ENCODE peak calls at places on chromosome 11, in ten cellular contexts. L, T, R, K, S, P, B, X, O and I are unnamed samples.

GRCh38 chr11:126497581-126498109 is 142.2 kb downstream of the ST3GAL4 start:
- DNase-seq in L (no peak), T (no peak), R (no peak), K (no peak), S (no peak), P (no peak), B (no peak), X (no peak), O (no peak), I (no peak)

GRCh38 chr11:76616676-76617552 is 53.6 kb downstream of the LRRC32 start:
- DNase-seq in L (no peak), T (no peak), R (no peak), K (no peak), S (no peak), P (no peak), B (no peak), X (no peak), O (no peak), I (no peak)

GRCh38 chr11:35166369-35167360 is 27.7 kb downstream of the CD44 start:
- DNase-seq in L (peak; percentile 88), T (no peak), R (peak; percentile 40), K (peak; percentile 61), S (peak; percentile 70), P (peak; percentile 55), B (peak; percentile 93), X (no peak), O (no peak), I (peak; percentile 92)

GRCh38 chr11:47383106-47383505 is 4.8 kb upstream of the SPI1 start:
- DNase-seq in L (no peak), T (no peak), R (no peak), K (no peak), S (no peak), P (no peak), B (no peak), X (no peak), O (no peak), I (no peak)

GRCh38 chr11:72162891-72163492 is 27.5 kb downstream of the FOLR3 start:
- DNase-seq in L (no peak), T (no peak), R (no peak), K (no peak), S (no peak), P (no peak), B (no peak), X (peak; percentile 17), O (no peak), I (no peak)

GRCh38 chr11:122140535-122140934 is 24.5 kb upstream of the BLID start:
- DNase-seq in L (peak; percentile 83), T (no peak), R (no peak), K (no peak), S (peak; percentile 47), P (peak; percentile 58), B (peak; percentile 86), X (no peak), O (no peak), I (no peak)

GRCh38 chr11:11605181-11605580 is 16.6 kb downstream of the GALNT18 start:
- DNase-seq in L (no peak), T (no peak), R (no peak), K (no peak), S (no peak), P (no peak), B (no peak), X (no peak), O (no peak), I (no peak)

GRCh38 chr11:36478700-36479329 is 31.3 kb downstream of the TRAF6 start:
- DNase-seq in L (no peak), T (peak; percentile 71), R (peak; percentile 37), K (no peak), S (peak; percentile 60), P (peak; percentile 76), B (peak; percentile 59), X (peak; percentile 73), O (no peak), I (no peak)

GRCh38 chr11:80598905-80599304 is 1158.1 kb upstream of the TENM4 start:
- DNase-seq in L (peak; percentile 2), T (no peak), R (no peak), K (no peak), S (no peak), P (no peak), B (no peak), X (no peak), O (no peak), I (no peak)

GRCh38 chr11:10379022-10379421 is 74.1 kb downstream of the ADM start:
- DNase-seq in L (no peak), T (peak; percentile 54), R (no peak), K (no peak), S (peak; percentile 21), P (no peak), B (peak; percentile 50), X (peak; percentile 69), O (no peak), I (no peak)

GRCh38 chr11:2884424-2884815 is 1.2 kb downstream of the CDKN1C start:
- DNase-seq in L (no peak), T (peak; percentile 58), R (no peak), K (no peak), S (peak; percentile 46), P (peak; percentile 65), B (no peak), X (no peak), O (peak; percentile 48), I (no peak)

GRCh38 chr11:123302751-123303195 is 107.7 kb upstream of the CLMP start:
- DNase-seq in L (no peak), T (peak; percentile 17), R (peak; percentile 6), K (no peak), S (no peak), P (peak; percentile 56), B (peak; percentile 72), X (peak; percentile 38), O (no peak), I (no peak)

GRCh38 chr11:126583101-126583500 is 227.6 kb downstream of the ST3GAL4 start:
- DNase-seq in L (no peak), T (no peak), R (no peak), K (no peak), S (no peak), P (no peak), B (no peak), X (no peak), O (no peak), I (no peak)

GRCh38 chr11:12469451-12469850 is 92.1 kb downstream of the PARVA start:
- DNase-seq in L (no peak), T (peak; percentile 30), R (no peak), K (no peak), S (peak; percentile 65), P (peak; percentile 60), B (peak; percentile 26), X (no peak), O (no peak), I (no peak)

GRCh38 chr11:76298255-76298654 is 82.7 kb downstream of the THAP12 start:
- DNase-seq in L (no peak), T (no peak), R (no peak), K (no peak), S (no peak), P (no peak), B (no peak), X (no peak), O (no peak), I (no peak)

GRCh38 chr11:75525433-75526191 is at the start of gene GDPD5:
- DNase-seq in L (peak; percentile 16), T (peak; percentile 93), R (peak; percentile 94), K (peak; percentile 86), S (peak; percentile 79), P (peak; percentile 86), B (peak; percentile 64), X (peak; percentile 92), O (peak; percentile 85), I (peak; percentile 80)

DNA sequence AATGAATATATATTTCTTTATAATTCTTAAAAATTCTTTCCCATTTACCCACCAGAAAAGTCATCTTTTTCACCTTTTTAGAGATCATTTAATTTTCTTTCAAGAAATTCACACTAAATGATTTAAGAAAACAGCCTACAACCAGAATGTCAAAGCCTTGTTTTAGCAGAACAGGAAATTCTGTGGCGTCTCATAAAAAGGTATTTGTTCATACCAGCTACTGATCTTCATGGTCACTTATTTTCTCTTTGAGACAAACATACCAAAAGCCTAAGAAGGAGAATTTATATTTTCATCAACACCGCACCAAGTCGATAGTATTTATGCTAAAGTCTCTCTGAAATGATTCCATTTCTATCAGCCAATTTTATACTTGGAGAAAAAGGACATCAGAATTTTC is 105.3 kb downstream of the ETS1 start:
- DNase-seq in L (no peak), T (no peak), R (no peak), K (no peak), S (no peak), P (no peak), B (no peak), X (no peak), O (no peak), I (no peak)
- H3K4me1 ChIP-seq in L (peaks cover 5% of the 10 kb centered on the region), T (no peaks in the 10 kb centered on the region), R (peaks cover 100% of the 10 kb centered on the region), K (peaks cover 99% of the 10 kb centered on the region), S (peaks cover 4% of the 10 kb centered on the region), P (peaks cover 13% of the 10 kb centered on the region), B (peaks cover 21% of the 10 kb centered on the region), X (no peaks in the 10 kb centered on the region), O (peaks cover 68% of the 10 kb centered on the region), I (no peaks in the 10 kb centered on the region)

DNA sequence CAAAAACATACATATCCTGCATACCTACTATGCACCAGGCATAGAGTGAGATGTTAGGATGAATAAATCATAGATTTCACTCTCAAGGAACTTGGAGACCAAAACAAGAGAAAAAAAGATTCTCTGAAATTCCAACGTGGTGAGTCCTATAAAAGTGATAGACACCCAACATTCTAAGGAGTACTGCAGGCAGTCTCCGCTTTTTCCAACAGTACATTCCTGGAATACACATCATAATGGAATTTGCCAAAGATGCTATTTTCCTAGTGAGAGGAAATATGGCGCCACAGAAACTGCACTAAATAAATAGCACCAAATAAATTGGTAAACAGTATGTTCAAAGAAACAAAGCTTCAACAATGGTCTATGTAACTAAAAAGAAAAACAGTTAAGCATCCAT is 6.0 kb downstream of the TMEM123 start:
- DNase-seq in L (peak; percentile 61), T (no peak), R (no peak), K (no peak), S (peak; percentile 70), P (peak; percentile 70), B (peak; percentile 79), X (no peak), O (no peak), I (no peak)
- H3K4me1 ChIP-seq in L (peaks cover 17% of the 10 kb centered on the region), T (peaks cover 35% of the 10 kb centered on the region), R (peaks cover 66% of the 10 kb centered on the region), K (peaks cover 56% of the 10 kb centered on the region), S (peaks cover 53% of the 10 kb centered on the region), P (peaks cover 3% of the 10 kb centered on the region), B (peaks cover 12% of the 10 kb centered on the region), X (peaks cover 25% of the 10 kb centered on the region), O (peaks cover 10% of the 10 kb centered on the region), I (peaks cover 26% of the 10 kb centered on the region)

GRCh38 chr11:118238947-118239346 is 13.2 kb downstream of the MPZL3 start:
- DNase-seq in L (no peak), T (no peak), R (no peak), K (no peak), S (no peak), P (no peak), B (no peak), X (peak; percentile 52), O (no peak), I (no peak)
- H3K4me1 ChIP-seq in L (peaks cover 11% of the 10 kb centered on the region), T (peaks cover 14% of the 10 kb centered on the region), R (peaks cover 58% of the 10 kb centered on the region), K (peaks cover 50% of the 10 kb centered on the region), S (peaks cover 34% of the 10 kb centered on the region), P (peaks cover 4% of the 10 kb centered on the region), B (no peaks in the 10 kb centered on the region), X (peaks cover 3% of the 10 kb centered on the region), O (peaks cover 12% of the 10 kb centered on the region), I (peaks cover 16% of the 10 kb centered on the region)

DNA sequence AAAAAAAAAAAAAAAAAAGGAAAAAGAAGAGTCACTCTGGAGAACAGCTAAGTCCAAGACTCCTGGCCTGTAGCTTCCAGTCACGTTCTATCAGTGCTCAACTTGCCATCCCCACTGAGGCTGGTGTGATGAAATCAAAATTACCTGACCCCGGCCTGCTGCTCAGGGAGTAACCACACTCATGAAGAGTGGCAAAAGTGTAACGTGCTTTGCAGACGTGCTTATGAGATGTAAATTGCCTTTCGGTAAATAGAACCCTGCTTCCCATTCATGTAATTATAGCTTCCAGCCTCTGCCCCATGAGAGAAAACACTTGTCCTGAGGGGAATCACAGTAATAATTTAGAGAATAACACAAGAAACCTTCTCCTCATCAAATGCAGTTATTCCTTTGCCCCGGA is 28.2 kb upstream of the CHKA start:
- DNase-seq in L (no peak), T (no peak), R (no peak), K (no peak), S (no peak), P (no peak), B (no peak), X (no peak), O (no peak), I (no peak)
- H3K4me1 ChIP-seq in L (no peaks in the 10 kb centered on the region), T (peaks cover 26% of the 10 kb centered on the region), R (no peaks in the 10 kb centered on the region), K (no peaks in the 10 kb centered on the region), S (peaks cover 21% of the 10 kb centered on the region), P (peaks cover 10% of the 10 kb centered on the region), B (peaks cover 4% of the 10 kb centered on the region), X (no peaks in the 10 kb centered on the region), O (peaks cover 16% of the 10 kb centered on the region), I (no peaks in the 10 kb centered on the region)